ENCODE peak calls at places on chromosome 12, in eight cellular contexts. One of them, this sample, is unnamed.

GRCh38 chr12:122403115-122403770 is 19.2 kb downstream of the CLIP1 start:
- DNase-seq in hypothalamus: no peak
- DNase-seq in D721Med: no peak
- DNase-seq in amniotic stem cell: no peak
- DNase-seq in NCI-H1105: no peak
- DNase-seq in stimulated activated CD4-positive, alpha-beta T cell treated with anti-CD3 and anti-CD28 coated beads, Interleukin-12 subunit alpha, Interleukin-12 subunit beta, amount 100 ng/mL, for 4 hours: no peak
- DNase-seq in NCI-H1694 treated with DMSO at 0.1 percent for 48 hours: no peak
- DNase-seq in ovary: no peak
- DNase-seq in this sample: no peak

GRCh38 chr12:2834581-2835491 is at the start of gene NRIP2:
- DNase-seq in amniotic stem cell: no peak
- DNase-seq in D721Med: no peak
- DNase-seq in NCI-H1694 treated with DMSO at 0.1 percent for 48 hours: peak; percentile 43
- DNase-seq in NCI-H1105: peak; percentile 82
- DNase-seq in stimulated activated CD4-positive, alpha-beta T cell treated with anti-CD3 and anti-CD28 coated beads, Interleukin-12 subunit alpha, Interleukin-12 subunit beta, amount 100 ng/mL, for 4 hours: no peak
- DNase-seq in ovary: peak; percentile 84
- DNase-seq in hypothalamus: peak; percentile 35
- DNase-seq in this sample: no peak

GRCh38 chr12:4191642-4192041 is 81.9 kb upstream of the CCND2 start:
- DNase-seq in NCI-H1105: no peak
- DNase-seq in ovary: no peak
- DNase-seq in NCI-H1694 treated with DMSO at 0.1 percent for 48 hours: no peak
- DNase-seq in hypothalamus: no peak
- DNase-seq in amniotic stem cell: no peak
- DNase-seq in D721Med: no peak
- DNase-seq in stimulated activated CD4-positive, alpha-beta T cell treated with anti-CD3 and anti-CD28 coated beads, Interleukin-12 subunit alpha, Interleukin-12 subunit beta, amount 100 ng/mL, for 4 hours: no peak
- DNase-seq in this sample: no peak

GRCh38 chr12:17571047-17571446 is 518.9 kb downstream of the RERGL start:
- DNase-seq in stimulated activated CD4-positive, alpha-beta T cell treated with anti-CD3 and anti-CD28 coated beads, Interleukin-12 subunit alpha, Interleukin-12 subunit beta, amount 100 ng/mL, for 4 hours: no peak
- DNase-seq in NCI-H1694 treated with DMSO at 0.1 percent for 48 hours: no peak
- DNase-seq in NCI-H1105: no peak
- DNase-seq in ovary: no peak
- DNase-seq in amniotic stem cell: no peak
- DNase-seq in D721Med: no peak
- DNase-seq in hypothalamus: no peak
- DNase-seq in this sample: no peak

GRCh38 chr12:53065470-53065869 is 13.7 kb downstream of the SPRYD3 start:
- DNase-seq in amniotic stem cell: no peak
- DNase-seq in NCI-H1694 treated with DMSO at 0.1 percent for 48 hours: no peak
- DNase-seq in stimulated activated CD4-positive, alpha-beta T cell treated with anti-CD3 and anti-CD28 coated beads, Interleukin-12 subunit alpha, Interleukin-12 subunit beta, amount 100 ng/mL, for 4 hours: no peak
- DNase-seq in NCI-H1105: no peak
- DNase-seq in D721Med: no peak
- DNase-seq in ovary: peak; percentile 21
- DNase-seq in hypothalamus: no peak
- DNase-seq in this sample: no peak

GRCh38 chr12:7937867-7938506 is 2.0 kb upstream of the SLC2A3 start:
- DNase-seq in D721Med: no peak
- DNase-seq in amniotic stem cell: no peak
- DNase-seq in hypothalamus: no peak
- DNase-seq in stimulated activated CD4-positive, alpha-beta T cell treated with anti-CD3 and anti-CD28 coated beads, Interleukin-12 subunit alpha, Interleukin-12 subunit beta, amount 100 ng/mL, for 4 hours: no peak
- DNase-seq in NCI-H1105: no peak
- DNase-seq in NCI-H1694 treated with DMSO at 0.1 percent for 48 hours: no peak
- DNase-seq in ovary: no peak
- DNase-seq in this sample: no peak

GRCh38 chr12:2364566-2365165 is 311.9 kb downstream of the CACNA1C start:
- DNase-seq in stimulated activated CD4-positive, alpha-beta T cell treated with anti-CD3 and anti-CD28 coated beads, Interleukin-12 subunit alpha, Interleukin-12 subunit beta, amount 100 ng/mL, for 4 hours: no peak
- DNase-seq in ovary: no peak
- DNase-seq in NCI-H1105: no peak
- DNase-seq in amniotic stem cell: no peak
- DNase-seq in D721Med: no peak
- DNase-seq in hypothalamus: no peak
- DNase-seq in NCI-H1694 treated with DMSO at 0.1 percent for 48 hours: no peak
- DNase-seq in this sample: no peak

GRCh38 chr12:121893901-121894540 is 5.4 kb downstream of the PSMD9 start:
- DNase-seq in stimulated activated CD4-positive, alpha-beta T cell treated with anti-CD3 and anti-CD28 coated beads, Interleukin-12 subunit alpha, Interleukin-12 subunit beta, amount 100 ng/mL, for 4 hours: no peak
- DNase-seq in NCI-H1105: no peak
- DNase-seq in ovary: peak; percentile 34
- DNase-seq in hypothalamus: no peak
- DNase-seq in D721Med: no peak
- DNase-seq in amniotic stem cell: peak; percentile 29
- DNase-seq in NCI-H1694 treated with DMSO at 0.1 percent for 48 hours: no peak
- DNase-seq in this sample: no peak

GRCh38 chr12:113154351-113154973 is 4.9 kb downstream of the CFAP73 start:
- DNase-seq in D721Med: no peak
- DNase-seq in ovary: no peak
- DNase-seq in hypothalamus: no peak
- DNase-seq in NCI-H1105: peak; percentile 42
- DNase-seq in amniotic stem cell: no peak
- DNase-seq in stimulated activated CD4-positive, alpha-beta T cell treated with anti-CD3 and anti-CD28 coated beads, Interleukin-12 subunit alpha, Interleukin-12 subunit beta, amount 100 ng/mL, for 4 hours: no peak
- DNase-seq in NCI-H1694 treated with DMSO at 0.1 percent for 48 hours: no peak
- DNase-seq in this sample: peak; percentile 46

GRCh38 chr12:52720487-52720886 is 17.2 kb upstream of the KRT77 start:
- DNase-seq in D721Med: no peak
- DNase-seq in amniotic stem cell: no peak
- DNase-seq in NCI-H1694 treated with DMSO at 0.1 percent for 48 hours: no peak
- DNase-seq in stimulated activated CD4-positive, alpha-beta T cell treated with anti-CD3 and anti-CD28 coated beads, Interleukin-12 subunit alpha, Interleukin-12 subunit beta, amount 100 ng/mL, for 4 hours: no peak
- DNase-seq in ovary: no peak
- DNase-seq in hypothalamus: no peak
- DNase-seq in NCI-H1105: no peak
- DNase-seq in this sample: no peak

GRCh38 chr12:126506426-126507182 is 1441.4 kb downstream of the AACS start:
- DNase-seq in ovary: no peak
- DNase-seq in NCI-H1694 treated with DMSO at 0.1 percent for 48 hours: no peak
- DNase-seq in amniotic stem cell: no peak
- DNase-seq in hypothalamus: no peak
- DNase-seq in stimulated activated CD4-positive, alpha-beta T cell treated with anti-CD3 and anti-CD28 coated beads, Interleukin-12 subunit alpha, Interleukin-12 subunit beta, amount 100 ng/mL, for 4 hours: no peak
- DNase-seq in NCI-H1105: no peak
- DNase-seq in D721Med: no peak
- DNase-seq in this sample: no peak

GRCh38 chr12:104733717-104734175 is 224.3 kb downstream of the SLC41A2 start:
- DNase-seq in D721Med: no peak
- DNase-seq in NCI-H1694 treated with DMSO at 0.1 percent for 48 hours: no peak
- DNase-seq in amniotic stem cell: no peak
- DNase-seq in hypothalamus: no peak
- DNase-seq in NCI-H1105: no peak
- DNase-seq in stimulated activated CD4-positive, alpha-beta T cell treated with anti-CD3 and anti-CD28 coated beads, Interleukin-12 subunit alpha, Interleukin-12 subunit beta, amount 100 ng/mL, for 4 hours: no peak
- DNase-seq in ovary: no peak
- DNase-seq in this sample: no peak

GRCh38 chr12:132561784-132562156 is 48.6 kb downstream of the LRCOL1 start:
- DNase-seq in hypothalamus: no peak
- DNase-seq in stimulated activated CD4-positive, alpha-beta T cell treated with anti-CD3 and anti-CD28 coated beads, Interleukin-12 subunit alpha, Interleukin-12 subunit beta, amount 100 ng/mL, for 4 hours: no peak
- DNase-seq in ovary: no peak
- DNase-seq in NCI-H1105: peak; percentile 18
- DNase-seq in NCI-H1694 treated with DMSO at 0.1 percent for 48 hours: no peak
- DNase-seq in amniotic stem cell: no peak
- DNase-seq in D721Med: peak; percentile 61
- DNase-seq in this sample: no peak

GRCh38 chr12:86230516-86231146 is 25.6 kb downstream of the MGAT4C start:
- DNase-seq in ovary: no peak
- DNase-seq in D721Med: no peak
- DNase-seq in stimulated activated CD4-positive, alpha-beta T cell treated with anti-CD3 and anti-CD28 coated beads, Interleukin-12 subunit alpha, Interleukin-12 subunit beta, amount 100 ng/mL, for 4 hours: no peak
- DNase-seq in hypothalamus: no peak
- DNase-seq in amniotic stem cell: no peak
- DNase-seq in NCI-H1694 treated with DMSO at 0.1 percent for 48 hours: no peak
- DNase-seq in NCI-H1105: no peak
- DNase-seq in this sample: no peak

GRCh38 chr12:44748950-44749468 is 127.1 kb downstream of the NELL2 start:
- DNase-seq in NCI-H1105: peak; percentile 67
- DNase-seq in amniotic stem cell: no peak
- DNase-seq in stimulated activated CD4-positive, alpha-beta T cell treated with anti-CD3 and anti-CD28 coated beads, Interleukin-12 subunit alpha, Interleukin-12 subunit beta, amount 100 ng/mL, for 4 hours: no peak
- DNase-seq in ovary: no peak
- DNase-seq in hypothalamus: no peak
- DNase-seq in D721Med: no peak
- DNase-seq in NCI-H1694 treated with DMSO at 0.1 percent for 48 hours: no peak
- DNase-seq in this sample: no peak

GRCh38 chr12:2301531-2302461 is 249.0 kb downstream of the CACNA1C start:
- DNase-seq in ovary: no peak
- DNase-seq in amniotic stem cell: peak; percentile 91
- DNase-seq in hypothalamus: no peak
- DNase-seq in stimulated activated CD4-positive, alpha-beta T cell treated with anti-CD3 and anti-CD28 coated beads, Interleukin-12 subunit alpha, Interleukin-12 subunit beta, amount 100 ng/mL, for 4 hours: no peak
- DNase-seq in NCI-H1105: no peak
- DNase-seq in D721Med: no peak
- DNase-seq in NCI-H1694 treated with DMSO at 0.1 percent for 48 hours: no peak
- DNase-seq in this sample: no peak

GRCh38 chr12:3670083-3670620 is 82.8 kb downstream of the CRACR2A start:
- DNase-seq in ovary: no peak
- DNase-seq in stimulated activated CD4-positive, alpha-beta T cell treated with anti-CD3 and anti-CD28 coated beads, Interleukin-12 subunit alpha, Interleukin-12 subunit beta, amount 100 ng/mL, for 4 hours: no peak
- DNase-seq in hypothalamus: no peak
- DNase-seq in NCI-H1694 treated with DMSO at 0.1 percent for 48 hours: no peak
- DNase-seq in D721Med: no peak
- DNase-seq in amniotic stem cell: no peak
- DNase-seq in NCI-H1105: no peak
- DNase-seq in this sample: no peak

GRCh38 chr12:52203126-52203921 is 11.5 kb upstream of the KRT80 start:
- DNase-seq in amniotic stem cell: no peak
- DNase-seq in stimulated activated CD4-positive, alpha-beta T cell treated with anti-CD3 and anti-CD28 coated beads, Interleukin-12 subunit alpha, Interleukin-12 subunit beta, amount 100 ng/mL, for 4 hours: no peak
- DNase-seq in hypothalamus: no peak
- DNase-seq in ovary: no peak
- DNase-seq in D721Med: no peak
- DNase-seq in NCI-H1694 treated with DMSO at 0.1 percent for 48 hours: peak; percentile 63
- DNase-seq in NCI-H1105: no peak
- DNase-seq in this sample: peak; percentile 90

GRCh38 chr12:105377077-105377476 is 46.6 kb downstream of the C12orf75 start:
- DNase-seq in hypothalamus: no peak
- DNase-seq in stimulated activated CD4-positive, alpha-beta T cell treated with anti-CD3 and anti-CD28 coated beads, Interleukin-12 subunit alpha, Interleukin-12 subunit beta, amount 100 ng/mL, for 4 hours: no peak
- DNase-seq in amniotic stem cell: no peak
- DNase-seq in NCI-H1105: no peak
- DNase-seq in NCI-H1694 treated with DMSO at 0.1 percent for 48 hours: no peak
- DNase-seq in D721Med: no peak
- DNase-seq in ovary: no peak
- DNase-seq in this sample: no peak

GRCh38 chr12:27463826-27464554 is 17.5 kb downstream of the SMCO2 start:
- DNase-seq in ovary: peak; percentile 78
- DNase-seq in NCI-H1694 treated with DMSO at 0.1 percent for 48 hours: no peak
- DNase-seq in stimulated activated CD4-positive, alpha-beta T cell treated with anti-CD3 and anti-CD28 coated beads, Interleukin-12 subunit alpha, Interleukin-12 subunit beta, amount 100 ng/mL, for 4 hours: no peak
- DNase-seq in amniotic stem cell: no peak
- DNase-seq in hypothalamus: no peak
- DNase-seq in NCI-H1105: no peak
- DNase-seq in D721Med: no peak
- DNase-seq in this sample: no peak

GRCh38 chr12:12379831-12380730 is 23.2 kb downstream of the BORCS5 start:
- DNase-seq in amniotic stem cell: no peak
- DNase-seq in ovary: no peak
- DNase-seq in stimulated activated CD4-positive, alpha-beta T cell treated with anti-CD3 and anti-CD28 coated beads, Interleukin-12 subunit alpha, Interleukin-12 subunit beta, amount 100 ng/mL, for 4 hours: no peak
- DNase-seq in hypothalamus: no peak
- DNase-seq in NCI-H1105: no peak
- DNase-seq in D721Med: no peak
- DNase-seq in NCI-H1694 treated with DMSO at 0.1 percent for 48 hours: no peak
- DNase-seq in this sample: no peak

This sample was measured in NCI-H774.